ENCODE peak calls at places on chromosomes 7 and 10, in five cellular contexts. One of them, this sample, is unnamed.

GRCh38 chr7:29243777-29244655 is 49.4 kb downstream of the CHN2 start:
- DNase-seq in lower leg skin: no peak
- DNase-seq in IMR-90: no peak
- DNase-seq in progenitor cell of endocrine pancreas: no peak
- DNase-seq in body of pancreas: no peak
- DNase-seq in this sample: no peak

GRCh38 chr7:100493476-100494264 is 9.9 kb downstream of the NYAP1 start:
- DNase-seq in lower leg skin: peak
- DNase-seq in IMR-90: no peak
- DNase-seq in progenitor cell of endocrine pancreas: no peak
- DNase-seq in body of pancreas: peak
- DNase-seq in this sample: no peak

GRCh38 chr10:107577226-107577625 is 412.7 kb upstream of the SORCS1 start:
- DNase-seq in lower leg skin: no peak
- DNase-seq in IMR-90: no peak
- DNase-seq in progenitor cell of endocrine pancreas: no peak
- DNase-seq in body of pancreas: no peak
- DNase-seq in this sample: no peak

GRCh38 chr7:48298779-48299178 is 127.5 kb downstream of the ABCA13 start:
- DNase-seq in lower leg skin: no peak
- DNase-seq in IMR-90: peak
- DNase-seq in progenitor cell of endocrine pancreas: no peak
- DNase-seq in body of pancreas: no peak
- DNase-seq in this sample: peak

GRCh38 chr10:17061418-17061817 is 68.2 kb downstream of the CUBN start:
- DNase-seq in lower leg skin: no peak
- DNase-seq in IMR-90: peak
- DNase-seq in progenitor cell of endocrine pancreas: no peak
- DNase-seq in body of pancreas: no peak
- DNase-seq in this sample: peak

GRCh38 chr7:144817001-144817400 is 18.9 kb downstream of the TPK1 start:
- DNase-seq in lower leg skin: no peak
- DNase-seq in IMR-90: no peak
- DNase-seq in progenitor cell of endocrine pancreas: no peak
- DNase-seq in body of pancreas: no peak
- DNase-seq in this sample: no peak

GRCh38 chr10:92153-92552 is 43.1 kb upstream of the TUBB8 start:
- DNase-seq in lower leg skin: no peak
- DNase-seq in IMR-90: no peak
- DNase-seq in progenitor cell of endocrine pancreas: no peak
- DNase-seq in body of pancreas: peak
- DNase-seq in this sample: no peak

GRCh38 chr7:154581251-154581890 is 421.6 kb downstream of the PAXIP1 start:
- DNase-seq in lower leg skin: no peak
- DNase-seq in IMR-90: no peak
- DNase-seq in progenitor cell of endocrine pancreas: no peak
- DNase-seq in body of pancreas: no peak
- DNase-seq in this sample: no peak

GRCh38 chr10:75375828-75376227 is 25.7 kb downstream of the ZNF503 start:
- DNase-seq in lower leg skin: no peak
- DNase-seq in IMR-90: no peak
- DNase-seq in progenitor cell of endocrine pancreas: no peak
- DNase-seq in body of pancreas: no peak
- DNase-seq in this sample: no peak

GRCh38 chr10:78627254-78627795 is 441.4 kb upstream of the ZMIZ1 start:
- DNase-seq in lower leg skin: no peak
- DNase-seq in IMR-90: no peak
- DNase-seq in progenitor cell of endocrine pancreas: no peak
- DNase-seq in body of pancreas: no peak
- DNase-seq in this sample: no peak

GRCh38 chr10:11263039-11263345 is 245.3 kb downstream of the CELF2 start:
- DNase-seq in lower leg skin: no peak
- DNase-seq in IMR-90: no peak
- DNase-seq in progenitor cell of endocrine pancreas: no peak
- DNase-seq in body of pancreas: no peak
- DNase-seq in this sample: no peak

GRCh38 chr7:105792488-105793370 is 83.7 kb downstream of the ATXN7L1 start:
- DNase-seq in lower leg skin: peak
- DNase-seq in IMR-90: no peak
- DNase-seq in progenitor cell of endocrine pancreas: no peak
- DNase-seq in body of pancreas: no peak
- DNase-seq in this sample: no peak

GRCh38 chr7:86961686-86962085 is 97.8 kb downstream of the ELAPOR2 start:
- DNase-seq in lower leg skin: no peak
- DNase-seq in IMR-90: no peak
- DNase-seq in progenitor cell of endocrine pancreas: no peak
- DNase-seq in body of pancreas: no peak
- DNase-seq in this sample: no peak

GRCh38 chr7:56046728-56047445 is 4.4 kb downstream of the PSPH start:
- DNase-seq in lower leg skin: no peak
- DNase-seq in IMR-90: peak
- DNase-seq in progenitor cell of endocrine pancreas: no peak
- DNase-seq in body of pancreas: peak
- DNase-seq in this sample: peak

GRCh38 chr7:106068538-106068961 is 43.6 kb downstream of the SYPL1 start:
- DNase-seq in lower leg skin: peak
- DNase-seq in IMR-90: no peak
- DNase-seq in progenitor cell of endocrine pancreas: no peak
- DNase-seq in body of pancreas: no peak
- DNase-seq in this sample: no peak

GRCh38 chr10:12774219-12774894 is 227.2 kb downstream of the CCDC3 start:
- DNase-seq in lower leg skin: no peak
- DNase-seq in IMR-90: no peak
- DNase-seq in progenitor cell of endocrine pancreas: no peak
- DNase-seq in body of pancreas: no peak
- DNase-seq in this sample: no peak

GRCh38 chr7:148185050-148185449 is 405.5 kb upstream of the C7orf33 start:
- DNase-seq in lower leg skin: no peak
- DNase-seq in IMR-90: no peak
- DNase-seq in progenitor cell of endocrine pancreas: no peak
- DNase-seq in body of pancreas: no peak
- DNase-seq in this sample: no peak

GRCh38 chr7:84070101-84070500 is 124.5 kb downstream of the SEMA3A start:
- DNase-seq in lower leg skin: no peak
- DNase-seq in IMR-90: no peak
- DNase-seq in progenitor cell of endocrine pancreas: no peak
- DNase-seq in body of pancreas: no peak
- DNase-seq in this sample: no peak

GRCh38 chr7:25858562-25859411 is 293.2 kb upstream of the NFE2L3 start:
- DNase-seq in lower leg skin: no peak
- DNase-seq in IMR-90: no peak
- DNase-seq in progenitor cell of endocrine pancreas: no peak
- DNase-seq in body of pancreas: no peak
- DNase-seq in this sample: no peak

GRCh38 chr7:70571403-70571911 is 560.5 kb upstream of the GALNT17 start:
- DNase-seq in lower leg skin: no peak
- DNase-seq in IMR-90: peak
- DNase-seq in progenitor cell of endocrine pancreas: no peak
- DNase-seq in body of pancreas: no peak
- DNase-seq in this sample: no peak

GRCh38 chr7:74718336-74718735 is 55.5 kb upstream of the NCF1 start:
- DNase-seq in lower leg skin: no peak
- DNase-seq in IMR-90: peak
- DNase-seq in progenitor cell of endocrine pancreas: no peak
- DNase-seq in body of pancreas: no peak
- DNase-seq in this sample: no peak

GRCh38 chr10:43177588-43177987 is 39.3 kb downstream of the CSGALNACT2 start:
- DNase-seq in lower leg skin: no peak
- DNase-seq in IMR-90: no peak
- DNase-seq in progenitor cell of endocrine pancreas: no peak
- DNase-seq in body of pancreas: no peak
- DNase-seq in this sample: no peak

GRCh38 chr7:24980695-24981543 is 941 bp upstream of the OSBPL3 start:
- DNase-seq in lower leg skin: no peak
- DNase-seq in IMR-90: peak
- DNase-seq in progenitor cell of endocrine pancreas: no peak
- DNase-seq in body of pancreas: peak
- DNase-seq in this sample: peak

GRCh38 chr10:86681722-86682386 is 13.5 kb downstream of the LDB3 start:
- DNase-seq in lower leg skin: no peak
- DNase-seq in IMR-90: no peak
- DNase-seq in progenitor cell of endocrine pancreas: no peak
- DNase-seq in body of pancreas: no peak
- DNase-seq in this sample: no peak

GRCh38 chr7:129568240-129568639 is 43.3 kb upstream of the NRF1 start:
- DNase-seq in lower leg skin: no peak
- DNase-seq in IMR-90: no peak
- DNase-seq in progenitor cell of endocrine pancreas: no peak
- DNase-seq in body of pancreas: no peak
- DNase-seq in this sample: no peak

GRCh38 chr7:867001-867405 is 9.4 kb upstream of the GET4 start:
- DNase-seq in lower leg skin: peak
- DNase-seq in IMR-90: peak
- DNase-seq in progenitor cell of endocrine pancreas: no peak
- DNase-seq in body of pancreas: no peak
- DNase-seq in this sample: peak

GRCh38 chr7:156397249-156397648 is 243.3 kb upstream of the RNF32 start:
- DNase-seq in lower leg skin: no peak
- DNase-seq in IMR-90: no peak
- DNase-seq in progenitor cell of endocrine pancreas: no peak
- DNase-seq in body of pancreas: no peak
- DNase-seq in this sample: no peak

GRCh38 chr10:44975487-44976331 is 2.9 kb downstream of the DEPP1 start:
- DNase-seq in lower leg skin: no peak
- DNase-seq in IMR-90: peak
- DNase-seq in progenitor cell of endocrine pancreas: no peak
- DNase-seq in body of pancreas: peak
- DNase-seq in this sample: no peak

GRCh38 chr10:91257310-91257709 is 36.8 kb downstream of the PCGF5 start:
- DNase-seq in lower leg skin: no peak
- DNase-seq in IMR-90: no peak
- DNase-seq in progenitor cell of endocrine pancreas: no peak
- DNase-seq in body of pancreas: no peak
- DNase-seq in this sample: no peak

GRCh38 chr7:67525588-67525987 is 529.0 kb downstream of the TYW1 start:
- DNase-seq in lower leg skin: no peak
- DNase-seq in IMR-90: no peak
- DNase-seq in progenitor cell of endocrine pancreas: no peak
- DNase-seq in body of pancreas: no peak
- DNase-seq in this sample: no peak

GRCh38 chr7:19056305-19056704 is 61.1 kb downstream of the TWIST1 start:
- DNase-seq in lower leg skin: no peak
- DNase-seq in IMR-90: no peak
- DNase-seq in progenitor cell of endocrine pancreas: no peak
- DNase-seq in body of pancreas: no peak
- DNase-seq in this sample: no peak

GRCh38 chr7:19051767-19052375 is 65.6 kb downstream of the TWIST1 start:
- DNase-seq in lower leg skin: no peak
- DNase-seq in IMR-90: peak
- DNase-seq in progenitor cell of endocrine pancreas: no peak
- DNase-seq in body of pancreas: peak
- DNase-seq in this sample: peak
- TF ChIP-seq CTCF in lower leg skin: no peak
- TF ChIP-seq CTCF in IMR-90: peak
- TF ChIP-seq CTCF in progenitor cell of endocrine pancreas: peak
- TF ChIP-seq CTCF in body of pancreas: peak
- TF ChIP-seq CTCF in this sample: peak

GRCh38 chr10:48693206-48693605 is 8.5 kb downstream of the WDFY4 start:
- DNase-seq in lower leg skin: no peak
- DNase-seq in IMR-90: no peak
- DNase-seq in progenitor cell of endocrine pancreas: no peak
- DNase-seq in body of pancreas: no peak
- DNase-seq in this sample: no peak
- TF ChIP-seq CTCF in lower leg skin: no peak
- TF ChIP-seq CTCF in IMR-90: no peak
- TF ChIP-seq CTCF in progenitor cell of endocrine pancreas: no peak
- TF ChIP-seq CTCF in body of pancreas: no peak
- TF ChIP-seq CTCF in this sample: no peak

GRCh38 chr7:42237162-42237821 is at the start of gene GLI3:
- DNase-seq in lower leg skin: peak
- DNase-seq in IMR-90: peak
- DNase-seq in progenitor cell of endocrine pancreas: peak
- DNase-seq in body of pancreas: peak
- DNase-seq in this sample: peak
- TF ChIP-seq CTCF in lower leg skin: no peak
- TF ChIP-seq CTCF in IMR-90: peak
- TF ChIP-seq CTCF in progenitor cell of endocrine pancreas: peak
- TF ChIP-seq CTCF in body of pancreas: no peak
- TF ChIP-seq CTCF in this sample: peak

GRCh38 chr10:113485801-113486200 is 67.1 kb upstream of the HABP2 start:
- DNase-seq in lower leg skin: no peak
- DNase-seq in IMR-90: no peak
- DNase-seq in progenitor cell of endocrine pancreas: no peak
- DNase-seq in body of pancreas: no peak
- DNase-seq in this sample: no peak
- TF ChIP-seq CTCF in lower leg skin: no peak
- TF ChIP-seq CTCF in IMR-90: no peak
- TF ChIP-seq CTCF in progenitor cell of endocrine pancreas: no peak
- TF ChIP-seq CTCF in body of pancreas: no peak
- TF ChIP-seq CTCF in this sample: no peak

GRCh38 chr10:18472977-18473376 is 178.4 kb downstream of the NSUN6 start:
- DNase-seq in lower leg skin: no peak
- DNase-seq in IMR-90: no peak
- DNase-seq in progenitor cell of endocrine pancreas: no peak
- DNase-seq in body of pancreas: peak
- DNase-seq in this sample: no peak
- TF ChIP-seq CTCF in lower leg skin: no peak
- TF ChIP-seq CTCF in IMR-90: no peak
- TF ChIP-seq CTCF in progenitor cell of endocrine pancreas: peak
- TF ChIP-seq CTCF in body of pancreas: peak
- TF ChIP-seq CTCF in this sample: peak